ENCODE peak calls at places on chromosomes 5 and 9, in six cellular contexts. T, D, M, P, F and H are unnamed samples.

GRCh38 chr5:67066815-67067214 is 129.8 kb downstream of the CD180 start:
- DNase-seq in F (no peak), T (peak), D (no peak), P (no peak), M (no peak), H (no peak)

GRCh38 chr5:122163151-122164069 is 34.1 kb downstream of the ZNF474 start:
- DNase-seq in M (no peak), F (no peak), P (peak), D (no peak), T (peak), H (no peak)

GRCh38 chr5:162274684-162275083 is 207.1 kb downstream of the GABRG2 start:
- DNase-seq in D (no peak), T (no peak), F (no peak), P (peak), M (no peak), H (no peak)

GRCh38 chr9:133184971-133185370 is 21.3 kb upstream of the GBGT1 start:
- DNase-seq in M (no peak), F (no peak), T (peak), P (peak), D (no peak), H (peak)

GRCh38 chr5:101206534-101206933 is 303.5 kb upstream of the ST8SIA4 start:
- DNase-seq in P (no peak), F (no peak), T (no peak), M (no peak), D (no peak), H (no peak)

GRCh38 chr9:37676411-37676830 is 25.7 kb downstream of the FRMPD1 start:
- DNase-seq in P (no peak), F (no peak), D (no peak), T (no peak), M (no peak), H (no peak)

GRCh38 chr5:174665347-174665746 is 59.0 kb upstream of the MSX2 start:
- DNase-seq in T (no peak), M (no peak), P (no peak), F (no peak), D (no peak), H (no peak)

GRCh38 chr5:139108056-139108811 is 89.9 kb downstream of the SIL1 start:
- DNase-seq in D (no peak), T (no peak), P (no peak), F (no peak), M (no peak), H (no peak)

GRCh38 chr9:115520626-115521025 is 402.7 kb upstream of the TNC start:
- DNase-seq in P (no peak), F (no peak), D (no peak), T (no peak), M (no peak), H (no peak)

GRCh38 chr9:38771593-38771992 is 51.7 kb upstream of the FAM240B start:
- DNase-seq in F (no peak), P (no peak), T (no peak), D (no peak), M (no peak), H (no peak)

GRCh38 chr5:122863721-122864120 is 18.3 kb downstream of the SNX24 start:
- DNase-seq in M (no peak), T (no peak), F (no peak), P (no peak), D (no peak), H (no peak)

GRCh38 chr5:126525630-126526245 is 69.3 kb downstream of the ALDH7A1 start:
- DNase-seq in T (peak), F (no peak), P (peak), D (no peak), M (no peak), H (peak)

GRCh38 chr5:67010684-67011409 is 185.8 kb downstream of the CD180 start:
- DNase-seq in T (peak), D (no peak), M (no peak), F (no peak), P (no peak), H (peak)

GRCh38 chr5:156640751-156641241 is 209.3 kb upstream of the PPP1R2B start:
- DNase-seq in M (no peak), F (no peak), T (no peak), D (no peak), P (no peak), H (no peak)

GRCh38 chr5:179378441-179379271 is 33.4 kb upstream of the ADAMTS2 start:
- DNase-seq in T (no peak), F (peak), M (no peak), D (no peak), P (no peak), H (peak)

GRCh38 chr9:123085916-123086315 is 52.4 kb downstream of the GPR21 start:
- DNase-seq in T (no peak), P (no peak), M (no peak), F (no peak), D (no peak), H (no peak)

GRCh38 chr5:100900142-100900795 is 2.8 kb downstream of the ST8SIA4 start:
- DNase-seq in T (no peak), P (peak), D (no peak), F (peak), M (peak), H (peak)

GRCh38 chr5:115429345-115429940 is 115.1 kb downstream of the FEM1C start:
- DNase-seq in P (no peak), T (no peak), D (no peak), F (no peak), M (no peak), H (no peak)

GRCh38 chr5:72441861-72442540 is 65.2 kb downstream of the ZNF366 start:
- DNase-seq in M (no peak), T (peak), P (no peak), F (no peak), D (no peak), H (no peak)

GRCh38 chr9:112169368-112169767 is 5.7 kb downstream of the SUSD1 start:
- DNase-seq in D (no peak), P (no peak), F (no peak), M (no peak), T (no peak), H (no peak)

GRCh38 chr5:124746252-124746915 is at the start of gene ZNF608:
- DNase-seq in T (no peak), P (no peak), D (no peak), M (no peak), F (no peak), H (no peak)

GRCh38 chr5:11588803-11589202 is 315.4 kb downstream of the CTNND2 start:
- DNase-seq in P (peak), M (no peak), D (no peak), T (no peak), F (no peak), H (no peak)

GRCh38 chr5:108461628-108462367 is 79.9 kb upstream of the FBXL17 start:
- DNase-seq in F (no peak), P (no peak), D (no peak), M (no peak), T (peak), H (no peak)

GRCh38 chr5:6225121-6225607 is 153.2 kb downstream of the MED10 start:
- DNase-seq in P (no peak), T (no peak), M (no peak), D (no peak), F (no peak), H (no peak)

GRCh38 chr9:121944741-121945191 is 148.3 kb downstream of the TTLL11 start:
- DNase-seq in T (no peak), P (no peak), M (no peak), F (no peak), D (no peak), H (no peak)